ENCODE peak calls at places on chromosome 7, in five cellular contexts. I, N, U, D and Z are unnamed samples.
A peak's percentile ranks its signal among the peaks of the same experiment; 100 is the strongest.

GRCh38 chr7:91047636-91048035 is 216.6 kb upstream of the FZD1 start:
- DNase-seq in I (no peak), N (no peak), U (no peak), D (no peak), Z (no peak)

GRCh38 chr7:11294965-11295364 is 321.3 kb downstream of the PHF14 start:
- DNase-seq in I (no peak), N (no peak), U (no peak), D (no peak), Z (peak; percentile 36)

GRCh38 chr7:25286756-25287155 is 58.5 kb upstream of the NPVF start:
- DNase-seq in I (no peak), N (no peak), U (no peak), D (no peak), Z (no peak)

GRCh38 chr7:1026721-1027151 is 17.6 kb upstream of the GPR146 start:
- DNase-seq in I (no peak), N (peak; percentile 51), U (no peak), D (no peak), Z (no peak)

GRCh38 chr7:148540041-148540738 is 50.4 kb upstream of the C7orf33 start:
- DNase-seq in I (no peak), N (no peak), U (no peak), D (no peak), Z (no peak)

GRCh38 chr7:127254163-127254684 is 1.5 kb upstream of the GRM8 start:
- DNase-seq in I (no peak), N (no peak), U (no peak), D (no peak), Z (no peak)

GRCh38 chr7:84482476-84482875 is 287.9 kb upstream of the SEMA3A start:
- DNase-seq in I (no peak), N (no peak), U (no peak), D (no peak), Z (no peak)

GRCh38 chr7:69814421-69814962 is 216.2 kb downstream of the AUTS2 start:
- DNase-seq in I (peak; percentile 71), N (no peak), U (no peak), D (peak; percentile 17), Z (peak; percentile 46)

GRCh38 chr7:5450549-5451327 is 27.1 kb upstream of the TNRC18 start:
- DNase-seq in I (peak; percentile 67), N (peak; percentile 41), U (peak; percentile 49), D (no peak), Z (peak; percentile 83)

GRCh38 chr7:99139031-99139430 is 4.9 kb downstream of the SMURF1 start:
- DNase-seq in I (no peak), N (no peak), U (no peak), D (no peak), Z (no peak)

GRCh38 chr7:116395125-116395791 is 104.3 kb upstream of the CAV2 start:
- DNase-seq in I (no peak), N (no peak), U (no peak), D (no peak), Z (no peak)

GRCh38 chr7:105024734-105025133 is 10.7 kb downstream of the KMT2E start:
- DNase-seq in I (no peak), N (no peak), U (no peak), D (no peak), Z (no peak)

GRCh38 chr7:159078911-159079270 is 65.8 kb downstream of the VIPR2 start:
- DNase-seq in I (no peak), N (no peak), U (no peak), D (no peak), Z (no peak)

GRCh38 chr7:43647314-43647691 is 64.4 kb downstream of the STK17A start:
- DNase-seq in I (peak; percentile 24), N (no peak), U (no peak), D (no peak), Z (peak; percentile 83)

GRCh38 chr7:155296788-155297516 is 726 bp upstream of the INSIG1 start:
- DNase-seq in I (no peak), N (peak; percentile 59), U (peak; percentile 56), D (no peak), Z (peak; percentile 67)

GRCh38 chr7:130144632-130145171 is 60.5 kb downstream of the TMEM209 start:
- DNase-seq in I (no peak), N (no peak), U (no peak), D (no peak), Z (no peak)

GRCh38 chr7:108135446-108136190 is 5.5 kb upstream of the LAMB4 start:
- DNase-seq in I (no peak), N (peak; percentile 92), U (no peak), D (no peak), Z (no peak)

GRCh38 chr7:12570148-12570528 is 382 bp upstream of the SCIN start:
- DNase-seq in I (no peak), N (peak; percentile 49), U (peak; percentile 48), D (no peak), Z (peak; percentile 49)

GRCh38 chr7:159070422-159071148 is 74.1 kb downstream of the VIPR2 start:
- DNase-seq in I (no peak), N (peak; percentile 18), U (no peak), D (no peak), Z (no peak)

GRCh38 chr7:27774717-27775328 is 34.9 kb downstream of the TAX1BP1 start:
- DNase-seq in I (peak; percentile 5), N (no peak), U (no peak), D (no peak), Z (peak; percentile 53)

GRCh38 chr7:100111914-100112313 is 7.2 kb downstream of the TAF6 start:
- DNase-seq in I (no peak), N (no peak), U (no peak), D (no peak), Z (no peak)

GRCh38 chr7:137871173-137871915 is 24.6 kb upstream of the DGKI start:
- DNase-seq in I (no peak), N (no peak), U (no peak), D (no peak), Z (no peak)

GRCh38 chr7:82810558-82811259 is 352.0 kb downstream of the PCLO start:
- DNase-seq in I (peak; percentile 45), N (peak; percentile 5), U (no peak), D (no peak), Z (peak; percentile 84)

GRCh38 chr7:106813705-106814305 is 51.3 kb upstream of the PIK3CG start:
- DNase-seq in I (no peak), N (no peak), U (no peak), D (no peak), Z (no peak)

GRCh38 chr7:40859965-40860543 is 725.2 kb downstream of the SUGCT start:
- DNase-seq in I (no peak), N (no peak), U (no peak), D (no peak), Z (no peak)

GRCh38 chr7:1705339-1705738 is 35.3 kb downstream of the ELFN1 start:
- DNase-seq in I (no peak), N (no peak), U (no peak), D (no peak), Z (no peak)

GRCh38 chr7:126185959-126186580 is 1066.7 kb downstream of the GRM8 start:
- DNase-seq in I (no peak), N (no peak), U (no peak), D (no peak), Z (peak; percentile 52)

GRCh38 chr7:82234457-82235049 is 209.0 kb downstream of the CACNA2D1 start:
- DNase-seq in I (peak; percentile 23), N (no peak), U (no peak), D (no peak), Z (peak; percentile 74)

GRCh38 chr7:16921644-16922257 is 40.0 kb upstream of the AGR3 start:
- DNase-seq in I (no peak), N (no peak), U (no peak), D (no peak), Z (no peak)

GRCh38 chr7:12423355-12423994 is 19.8 kb upstream of the VWDE start:
- DNase-seq in I (no peak), N (no peak), U (no peak), D (no peak), Z (peak; percentile 20)

GRCh38 chr7:137771679-137772078 is 75.1 kb downstream of the DGKI start:
- DNase-seq in I (no peak), N (no peak), U (no peak), D (no peak), Z (no peak)

GRCh38 chr7:45576249-45576929 is 2.2 kb downstream of the ADCY1 start:
- DNase-seq in I (no peak), N (no peak), U (no peak), D (no peak), Z (no peak)

GRCh38 chr7:34158311-34158710 is 253.0 kb downstream of the BMPER start:
- DNase-seq in I (no peak), N (no peak), U (no peak), D (peak; percentile 30), Z (no peak)

GRCh38 chr7:92415225-92415624 is 32.1 kb upstream of the GATAD1 start:
- DNase-seq in I (no peak), N (no peak), U (no peak), D (no peak), Z (no peak)

GRCh38 chr7:18123508-18124239 is 96.0 kb upstream of the PRPS1L1 start:
- DNase-seq in I (no peak), N (no peak), U (no peak), D (no peak), Z (no peak)

GRCh38 chr7:79489371-79489770 is 35.9 kb upstream of the MAGI2 start:
- DNase-seq in I (no peak), N (no peak), U (no peak), D (no peak), Z (no peak)

GRCh38 chr7:65441010-65441409 is 67.4 kb downstream of the ZNF92 start:
- DNase-seq in I (no peak), N (no peak), U (no peak), D (no peak), Z (no peak)

GRCh38 chr7:132328047-132328620 is 248.1 kb downstream of the PLXNA4 start:
- DNase-seq in I (no peak), N (no peak), U (no peak), D (no peak), Z (no peak)

GRCh38 chr7:19772858-19773337 is 519 bp downstream of the TMEM196 start:
- DNase-seq in I (peak; percentile 57), N (no peak), U (no peak), D (no peak), Z (peak; percentile 87)
- H3K4me3 ChIP-seq in I (peak overlapping the region; percentile 65), N (no peak overlapping the region), U (no peak overlapping the region), D (peak overlapping the region; percentile 5), Z (peak overlapping the region; percentile 74)

GRCh38 chr7:151013356-151013727 is 11.0 kb downstream of the ATG9B start:
- DNase-seq in I (no peak), N (no peak), U (no peak), D (no peak), Z (no peak)
- H3K4me3 ChIP-seq in I (peak overlapping the region; percentile 33), N (no peak overlapping the region), U (peak overlapping the region; percentile 3), D (peak overlapping the region; percentile 22), Z (peak overlapping the region; percentile 75)

DNA sequence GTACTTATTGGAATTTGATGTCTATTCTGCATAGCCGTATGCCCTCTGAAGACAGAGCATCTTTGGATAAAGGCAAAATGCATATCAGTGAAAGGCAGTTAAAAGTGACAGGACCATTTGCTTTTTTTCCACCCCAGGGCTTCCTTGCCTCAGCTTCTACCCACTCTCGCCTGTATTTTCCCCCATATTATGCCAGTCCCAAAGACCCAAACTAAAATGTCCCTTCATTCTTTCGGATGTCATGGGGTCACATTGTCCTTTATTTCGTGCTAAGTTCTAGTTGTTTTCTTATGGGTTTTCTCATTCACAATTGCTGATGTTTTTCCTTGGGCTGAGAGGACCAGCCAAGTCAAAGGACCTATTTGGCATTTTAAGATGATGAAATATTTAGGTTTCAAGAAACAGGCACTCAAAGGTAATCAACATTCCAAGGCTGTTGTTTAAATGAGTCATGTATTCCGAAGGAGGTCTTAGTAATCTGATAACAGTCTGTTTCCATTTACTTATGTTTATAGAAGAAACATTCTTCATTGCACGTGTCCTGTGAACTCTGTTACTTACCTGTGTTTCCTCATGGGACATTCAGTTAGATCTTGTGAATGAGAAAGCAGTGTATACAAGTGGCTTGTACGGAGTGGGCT is 74.1 kb downstream of the DNAH11 start:
- DNase-seq in I (no peak), N (no peak), U (no peak), D (no peak), Z (no peak)
- H3K4me3 ChIP-seq in I (no peak overlapping the region), N (no peak overlapping the region), U (no peak overlapping the region), D (no peak overlapping the region), Z (no peak overlapping the region)

GRCh38 chr7:142714375-142714774 is 34.9 kb upstream of the PRSS1 start:
- DNase-seq in I (no peak), N (peak; percentile 86), U (no peak), D (no peak), Z (no peak)
- H3K4me3 ChIP-seq in I (no peak overlapping the region), N (no peak overlapping the region), U (no peak overlapping the region), D (no peak overlapping the region), Z (no peak overlapping the region)